ENCODE peak calls at places on chromosomes 11 and 22, in ten cellular contexts. S is activated T-helper 9 cell treated with anti-CD3 and anti-CD28 coated beads, Interleukin-2, amount 50 U/mL, for 16 hours; B is lower lobe of right lung; H is uterus; R is stimulated activated CD4-positive, alpha-beta T cell treated with anti-CD3 and anti-CD28 coated beads, TNF-alpha, amount 100 ng/mL, for 1 hour; F is choroid plexus epithelial cell; X is activated CD4-positive, alpha-beta T cell treated with anti-CD3 and anti-CD28 coated beads, Interleukin-2, amount 50 U/mL, for 4 hours; M is iPS-NIHi11; L is HuH-7; N is effector memory CD8-positive, alpha-beta T cell. Q is an unnamed sample.
A peak's percentile ranks its signal among the peaks of the same experiment; 100 is the strongest.

GRCh38 chr11:61966673-61967176 is 709 bp downstream of the FTH1 start:
- DNase-seq in S (no peak), B (no peak), H (no peak), R (no peak), F (peak; percentile 55), X (no peak), M (no peak), L (no peak), N (peak; percentile 29), Q (no peak)

GRCh38 chr11:64885367-64886286 is 7.2 kb upstream of the EHD1 start:
- DNase-seq in S (no peak), B (no peak), H (no peak), R (no peak), F (peak; percentile 92), X (no peak), M (no peak), L (no peak), N (no peak), Q (no peak)

GRCh38 chr11:20429216-20429615 is 41.7 kb downstream of the PRMT3 start:
- DNase-seq in S (no peak), B (no peak), H (no peak), R (no peak), F (no peak), X (no peak), M (no peak), L (no peak), N (no peak), Q (no peak)

GRCh38 chr11:536841-537621 is at the start of gene LRRC56:
- DNase-seq in S (peak; percentile 88), B (peak; percentile 93), H (peak; percentile 70), R (peak; percentile 64), F (peak; percentile 87), X (peak; percentile 82), M (peak; percentile 99), L (peak; percentile 98), N (peak; percentile 95), Q (peak; percentile 98)

GRCh38 chr11:65041206-65042035 is at the start of gene SAC3D1:
- DNase-seq in S (no peak), B (peak; percentile 79), H (no peak), R (peak; percentile 7), F (no peak), X (peak; percentile 38), M (peak; percentile 86), L (peak; percentile 18), N (peak; percentile 64), Q (peak; percentile 78)

GRCh38 chr11:63666874-63667273 is 4.3 kb downstream of the ATL3 start:
- DNase-seq in S (no peak), B (no peak), H (no peak), R (no peak), F (peak; percentile 72), X (no peak), M (no peak), L (no peak), N (no peak), Q (peak; percentile 33)

GRCh38 chr11:59669611-59670009 is 773 bp upstream of the PATL1 start:
- DNase-seq in S (no peak), B (peak; percentile 67), H (peak; percentile 48), R (no peak), F (peak; percentile 82), X (no peak), M (no peak), L (no peak), N (no peak), Q (peak; percentile 44)

GRCh38 chr11:34585870-34586654 is 34.8 kb upstream of the EHF start:
- DNase-seq in S (no peak), B (no peak), H (no peak), R (no peak), F (peak; percentile 78), X (no peak), M (peak; percentile 59), L (peak; percentile 23), N (no peak), Q (peak; percentile 56)

GRCh38 chr11:72466410-72466809 is 32.1 kb upstream of the CLPB start:
- DNase-seq in S (no peak), B (no peak), H (no peak), R (no peak), F (no peak), X (no peak), M (no peak), L (no peak), N (no peak), Q (no peak)

GRCh38 chr11:46918778-46919513 is 596 bp upstream of the LRP4 start:
- DNase-seq in S (no peak), B (no peak), H (no peak), R (no peak), F (no peak), X (no peak), M (no peak), L (no peak), N (no peak), Q (no peak)

GRCh38 chr11:121508449-121508848 is 55.7 kb upstream of the SORL1-AS1 start:
- DNase-seq in S (no peak), B (no peak), H (no peak), R (no peak), F (no peak), X (no peak), M (peak; percentile 51), L (no peak), N (no peak), Q (no peak)

GRCh38 chr22:19043111-19044085 is 78.8 kb downstream of the DGCR2 start:
- DNase-seq in S (no peak), B (peak; percentile 22), H (no peak), R (no peak), F (no peak), X (no peak), M (no peak), L (no peak), N (no peak), Q (peak; percentile 36)

GRCh38 chr11:132312161-132312560 is 941.7 kb downstream of the NTM start:
- DNase-seq in S (no peak), B (no peak), H (no peak), R (no peak), F (peak; percentile 78), X (no peak), M (no peak), L (no peak), N (no peak), Q (peak; percentile 21)

GRCh38 chr11:78062671-78063070 is 990 bp upstream of the THRSP start:
- DNase-seq in S (no peak), B (no peak), H (no peak), R (no peak), F (no peak), X (no peak), M (no peak), L (no peak), N (no peak), Q (no peak)

GRCh38 chr22:49894321-49895072 is 23.7 kb downstream of the ALG12 start:
- DNase-seq in S (no peak), B (no peak), H (no peak), R (no peak), F (no peak), X (no peak), M (no peak), L (no peak), N (no peak), Q (no peak)

GRCh38 chr11:80595011-80595410 is 1154.2 kb upstream of the TENM4 start:
- DNase-seq in S (no peak), B (no peak), H (no peak), R (no peak), F (peak; percentile 79), X (no peak), M (no peak), L (peak; percentile 3), N (no peak), Q (no peak)

GRCh38 chr11:1536065-1536843 is 35.8 kb downstream of the DUSP8 start:
- DNase-seq in S (no peak), B (no peak), H (no peak), R (no peak), F (no peak), X (no peak), M (no peak), L (no peak), N (no peak), Q (no peak)

GRCh38 chr22:21937041-21937820 is 15.4 kb downstream of the PPM1F start:
- DNase-seq in S (no peak), B (peak; percentile 69), H (no peak), R (no peak), F (no peak), X (no peak), M (no peak), L (no peak), N (no peak), Q (no peak)

GRCh38 chr11:10601722-10602281 is 33.3 kb upstream of the LYVE1 start:
- DNase-seq in S (no peak), B (peak; percentile 62), H (no peak), R (no peak), F (no peak), X (no peak), M (no peak), L (no peak), N (no peak), Q (no peak)